ENCODE peak calls at places on chromosomes 6 and 20, in ten cellular contexts. S is fibroblast of pulmonary artery, F is AG09319, M is fibroblast of lung, E is dermis blood vessel endothelial cell, V is dorsolateral prefrontal cortex, R is GM19239, C is T-cell, B is DMS153, D is iPS-NIHi11. J is an unnamed sample.

GRCh38 chr6:18101271-18101670 is 21.2 kb downstream of the NHLRC1 start:
- DNase-seq in D (no peak), B (no peak), M (peak; percentile 70), E (no peak), V (no peak), S (peak; percentile 19), R (no peak), C (no peak), F (no peak), J (no peak)

GRCh38 chr6:167578371-167578901 is 248.3 kb upstream of the AFDN start:
- DNase-seq in S (no peak), E (no peak), C (no peak), M (no peak), D (peak; percentile 3), V (no peak), B (no peak), R (no peak), F (no peak), J (no peak)

GRCh38 chr6:14977747-14978382 is 268.0 kb upstream of the JARID2 start:
- DNase-seq in E (no peak), C (no peak), M (no peak), D (no peak), F (no peak), V (no peak), R (no peak), S (peak; percentile 13), B (no peak), J (no peak)

GRCh38 chr20:15339264-15339663 is 1001.9 kb upstream of the FLRT3 start:
- DNase-seq in C (no peak), V (no peak), E (no peak), F (no peak), S (no peak), B (no peak), M (no peak), R (no peak), D (no peak), J (no peak)

GRCh38 chr6:86147311-86147710 is 504.6 kb upstream of the SYNCRIP start:
- DNase-seq in S (no peak), C (no peak), F (no peak), B (no peak), D (no peak), E (no peak), R (no peak), M (no peak), V (no peak), J (no peak)

GRCh38 chr6:156791261-156791850 is 14.2 kb downstream of the ARID1B start:
- DNase-seq in B (peak; percentile 70), S (peak; percentile 81), E (peak; percentile 82), C (peak; percentile 14), M (peak; percentile 62), D (peak; percentile 30), F (no peak), R (no peak), V (no peak), J (peak; percentile 52)

GRCh38 chr6:147941143-147941542 is 401.5 kb upstream of the SASH1 start:
- DNase-seq in V (no peak), F (peak; percentile 62), E (no peak), C (no peak), M (peak; percentile 68), S (peak; percentile 3), B (no peak), R (no peak), D (peak; percentile 21), J (peak; percentile 60)

GRCh38 chr20:19249515-19249914 is 37.1 kb downstream of the SLC24A3 start:
- DNase-seq in M (no peak), B (no peak), R (no peak), F (no peak), E (no peak), C (no peak), S (no peak), D (peak; percentile 19), V (no peak), J (peak; percentile 43)

GRCh38 chr6:46989384-46989783 is 52.7 kb downstream of the ADGRF1 start:
- DNase-seq in S (no peak), E (peak; percentile 15), F (no peak), D (no peak), R (no peak), C (no peak), M (no peak), V (no peak), B (no peak), J (no peak)

GRCh38 chr6:2916354-2916925 is 13.3 kb upstream of the SERPINB9 start:
- DNase-seq in B (no peak), D (no peak), M (no peak), C (no peak), V (no peak), R (no peak), E (no peak), F (no peak), S (no peak), J (no peak)

GRCh38 chr6:72621243-72622093 is at the start of gene KCNQ5:
- DNase-seq in R (no peak), M (peak; percentile 33), S (no peak), D (peak; percentile 44), E (no peak), V (no peak), F (no peak), C (no peak), B (no peak), J (peak; percentile 36)

GRCh38 chr6:44531447-44532015 is 144.0 kb downstream of the CDC5L start:
- DNase-seq in D (no peak), R (no peak), C (no peak), V (no peak), E (no peak), M (no peak), B (no peak), S (no peak), F (no peak), J (peak; percentile 21)

GRCh38 chr6:34246563-34247391 is 2.0 kb downstream of the SMIM29 start:
- DNase-seq in S (no peak), F (no peak), R (no peak), B (no peak), M (no peak), C (no peak), V (no peak), E (peak; percentile 61), D (peak; percentile 49), J (peak; percentile 45)

GRCh38 chr6:31580807-31581437 is 1.3 kb downstream of the LTB start:
- DNase-seq in R (no peak), M (peak; percentile 76), F (peak; percentile 51), C (peak; percentile 76), D (peak; percentile 95), B (peak; percentile 61), E (peak; percentile 91), S (peak; percentile 82), V (peak; percentile 88), J (peak; percentile 86)

GRCh38 chr6:3534599-3534998 is 77.7 kb upstream of the SLC22A23 start:
- DNase-seq in E (no peak), V (no peak), M (peak; percentile 35), R (no peak), C (no peak), B (no peak), S (peak; percentile 28), F (no peak), D (no peak), J (no peak)

GRCh38 chr6:43290905-43291355 is 7.1 kb upstream of the SLC22A7 start:
- DNase-seq in F (no peak), M (no peak), C (no peak), D (no peak), V (no peak), B (no peak), R (no peak), E (no peak), S (no peak), J (no peak)

GRCh38 chr6:75272145-75272840 is 12.3 kb downstream of the TMEM30A start:
- DNase-seq in E (peak; percentile 51), F (peak; percentile 29), S (peak; percentile 63), C (no peak), B (no peak), V (no peak), R (no peak), D (no peak), M (peak; percentile 82), J (no peak)

GRCh38 chr6:142819603-142820335 is 125.2 kb downstream of the HIVEP2 start:
- DNase-seq in M (peak; percentile 70), F (no peak), C (no peak), V (no peak), R (no peak), B (peak; percentile 60), D (no peak), S (peak; percentile 46), E (peak; percentile 94), J (peak; percentile 15)

GRCh38 chr6:29021434-29021833 is 16.3 kb upstream of the ZNF311 start:
- DNase-seq in V (no peak), S (no peak), F (no peak), M (no peak), C (no peak), B (no peak), D (no peak), R (no peak), E (no peak), J (no peak)

GRCh38 chr6:45613678-45614077 is 235.9 kb upstream of the SUPT3H start:
- DNase-seq in R (no peak), S (peak; percentile 67), F (no peak), C (no peak), M (no peak), B (no peak), V (no peak), D (no peak), E (no peak), J (peak; percentile 14)

GRCh38 chr6:92122746-92123145 is 1296.6 kb downstream of the EPHA7 start:
- DNase-seq in V (no peak), S (no peak), C (no peak), D (peak; percentile 9), R (no peak), F (no peak), E (peak; percentile 53), M (no peak), B (peak; percentile 60), J (peak; percentile 28)

GRCh38 chr6:116500969-116501433 is 10.4 kb upstream of the CALHM5 start:
- DNase-seq in F (no peak), S (no peak), C (peak; percentile 0), D (no peak), B (no peak), M (peak; percentile 17), R (no peak), E (no peak), V (no peak), J (no peak)

GRCh38 chr6:154496191-154496590 is 14.3 kb downstream of the CNKSR3 start:
- DNase-seq in E (no peak), M (no peak), B (no peak), F (no peak), V (no peak), D (no peak), C (no peak), R (no peak), S (no peak), J (no peak)

GRCh38 chr6:21265264-21266044 is 328.1 kb upstream of the SOX4 start:
- DNase-seq in V (no peak), B (no peak), D (no peak), R (no peak), S (no peak), M (peak; percentile 66), E (no peak), F (no peak), C (no peak), J (no peak)

GRCh38 chr6:127554435-127555006 is 22.5 kb upstream of the C6orf58 start:
- DNase-seq in V (no peak), F (no peak), R (no peak), S (peak; percentile 64), D (peak; percentile 39), E (peak; percentile 47), C (no peak), B (peak; percentile 26), M (peak; percentile 40), J (peak; percentile 61)

GRCh38 chr20:32210206-32210605 is 2.5 kb downstream of the POFUT1 start:
- DNase-seq in E (peak; percentile 20), B (no peak), S (no peak), C (no peak), R (no peak), V (no peak), F (no peak), M (no peak), D (no peak), J (no peak)

GRCh38 chr6:68238097-68238597 is 396.9 kb upstream of the ADGRB3 start:
- DNase-seq in B (no peak), C (no peak), S (peak; percentile 57), R (no peak), E (no peak), D (no peak), F (no peak), V (no peak), M (peak; percentile 81), J (peak; percentile 71)

GRCh38 chr6:107704377-107705013 is 119.6 kb downstream of the SCML4 start:
- DNase-seq in R (peak; percentile 13), F (no peak), D (peak; percentile 65), M (peak; percentile 31), C (no peak), V (no peak), E (peak; percentile 72), S (peak; percentile 74), B (no peak), J (peak; percentile 51)

J was measured in A673.